ENCODE peak calls at places on chromosomes 2 and 18, in seven cellular contexts. D, E, H, N, Q, A and F are unnamed samples.

GRCh38 chr2:64291181-64291580 is 147.0 kb upstream of the PELI1 start:
- DNase-seq in D (peak; percentile 69), E (peak; percentile 92), H (no peak), N (no peak), Q (no peak), A (no peak), F (no peak)

GRCh38 chr2:62732262-62732777 is 26.8 kb downstream of the EHBP1 start:
- DNase-seq in D (no peak), E (no peak), H (no peak), N (no peak), Q (no peak), A (no peak), F (no peak)

GRCh38 chr2:219508444-219508734 is 5.9 kb upstream of the ASIC4 start:
- DNase-seq in D (no peak), E (no peak), H (no peak), N (no peak), Q (no peak), A (no peak), F (no peak)

GRCh38 chr18:36143391-36143790 is 13.7 kb downstream of the ELP2 start:
- DNase-seq in D (no peak), E (no peak), H (no peak), N (no peak), Q (no peak), A (no peak), F (no peak)

GRCh38 chr2:240426797-240427721 is 8.4 kb upstream of the GPC1 start:
- DNase-seq in D (peak; percentile 84), E (no peak), H (no peak), N (peak; percentile 63), Q (no peak), A (peak; percentile 74), F (no peak)

GRCh38 chr2:40511661-40512213 is 59.8 kb upstream of the SLC8A1 start:
- DNase-seq in D (peak; percentile 84), E (peak; percentile 2), H (no peak), N (no peak), Q (peak; percentile 8), A (peak; percentile 38), F (no peak)

GRCh38 chr2:86046985-86047384 is 58.7 kb downstream of the POLR1A start:
- DNase-seq in D (no peak), E (peak; percentile 70), H (no peak), N (no peak), Q (no peak), A (no peak), F (no peak)

GRCh38 chr2:218991674-218992168 is 1.5 kb downstream of the CRYBA2 start:
- DNase-seq in D (peak; percentile 19), E (peak; percentile 53), H (peak; percentile 67), N (peak; percentile 55), Q (peak; percentile 45), A (no peak), F (no peak)

GRCh38 chr18:2883137-2883671 is 36.4 kb downstream of the EMILIN2 start:
- DNase-seq in D (no peak), E (no peak), H (no peak), N (peak; percentile 84), Q (no peak), A (no peak), F (no peak)

GRCh38 chr2:95082479-95082878 is 39.1 kb downstream of the MRPS5 start:
- DNase-seq in D (no peak), E (peak; percentile 17), H (no peak), N (no peak), Q (no peak), A (no peak), F (no peak)

GRCh38 chr2:54409752-54410151 is 46.4 kb upstream of the SPTBN1 start:
- DNase-seq in D (no peak), E (no peak), H (no peak), N (no peak), Q (peak; percentile 52), A (no peak), F (no peak)

GRCh38 chr2:241218131-241219029 is 29.9 kb downstream of the ANO7 start:
- DNase-seq in D (no peak), E (peak; percentile 12), H (peak; percentile 85), N (peak; percentile 92), Q (peak; percentile 84), A (peak; percentile 54), F (no peak)

GRCh38 chr2:129275706-129276105 is 703.8 kb upstream of the RAB6C start:
- DNase-seq in D (no peak), E (peak; percentile 39), H (no peak), N (no peak), Q (no peak), A (no peak), F (no peak)

GRCh38 chr2:127637725-127638252 is 8.2 kb upstream of the GPR17 start:
- DNase-seq in D (peak; percentile 63), E (peak; percentile 50), H (peak; percentile 28), N (peak; percentile 88), Q (peak; percentile 82), A (no peak), F (no peak)

GRCh38 chr2:20430461-20431302 is 16.2 kb upstream of the RHOB start:
- DNase-seq in D (no peak), E (peak; percentile 78), H (no peak), N (no peak), Q (no peak), A (no peak), F (no peak)

GRCh38 chr2:149991576-149991975 is 404.0 kb upstream of the MMADHC start:
- DNase-seq in D (peak; percentile 54), E (peak; percentile 20), H (no peak), N (no peak), Q (no peak), A (no peak), F (no peak)

GRCh38 chr2:148930046-148930775 is 55.2 kb downstream of the KIF5C start:
- DNase-seq in D (no peak), E (no peak), H (peak; percentile 46), N (no peak), Q (no peak), A (no peak), F (no peak)

GRCh38 chr18:46289931-46290330 is 185.7 kb downstream of the HAUS1 start:
- DNase-seq in D (no peak), E (no peak), H (no peak), N (no peak), Q (no peak), A (no peak), F (no peak)

DNA sequence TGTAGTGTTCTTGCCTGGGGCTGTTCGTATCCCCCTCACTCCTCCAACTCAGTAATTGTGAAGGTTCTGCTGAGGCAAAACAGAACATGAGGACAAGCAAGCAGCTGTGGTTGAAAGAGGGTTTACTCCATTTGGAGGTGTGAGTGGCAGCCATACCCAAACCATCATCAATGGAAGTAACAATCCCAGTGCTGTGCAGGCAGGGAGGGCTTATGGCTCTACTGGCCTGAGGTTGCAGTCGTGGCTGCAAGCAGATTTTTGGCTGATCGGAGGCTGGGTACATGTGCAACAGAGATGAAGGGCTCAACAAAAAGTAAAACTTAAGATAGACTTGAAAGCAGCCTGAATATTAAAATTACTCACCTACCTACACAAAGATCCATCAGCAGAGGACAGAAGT is 13.2 kb downstream of the SRSF7 start:
- DNase-seq in D (no peak), E (no peak), H (no peak), N (no peak), Q (no peak), A (no peak), F (no peak)
- H3K36me3 ChIP-seq in D (peaks cover 10% of the 10 kb centered on the region), E (peaks cover 1% of the 10 kb centered on the region), H (peaks cover 9% of the 10 kb centered on the region), N (no peaks in the 10 kb centered on the region), Q (peaks cover 12% of the 10 kb centered on the region), A (no peaks in the 10 kb centered on the region), F (peaks cover 25% of the 10 kb centered on the region)

GRCh38 chr2:232405943-232406510 is 617 bp upstream of the ALPG start:
- DNase-seq in D (no peak), E (no peak), H (no peak), N (no peak), Q (no peak), A (no peak), F (no peak)
- H3K27ac ChIP-seq in D (no peak overlapping the region), E (no peak overlapping the region), H (no peak overlapping the region), N (no peak overlapping the region), Q (no peak overlapping the region), A (no peak overlapping the region), F (no peak overlapping the region)

GRCh38 chr2:84202166-84202565 is 256.9 kb downstream of the SUCLG1 start:
- DNase-seq in D (no peak), E (no peak), H (no peak), N (no peak), Q (no peak), A (no peak), F (no peak)
- H3K27me3 ChIP-seq in D (no peaks in the 10 kb centered on the region), E (peaks cover 3% of the 10 kb centered on the region), H (no peaks in the 10 kb centered on the region), N (no peaks in the 10 kb centered on the region), Q (no peaks in the 10 kb centered on the region), A (no peaks in the 10 kb centered on the region), F (no peaks in the 10 kb centered on the region)

DNA sequence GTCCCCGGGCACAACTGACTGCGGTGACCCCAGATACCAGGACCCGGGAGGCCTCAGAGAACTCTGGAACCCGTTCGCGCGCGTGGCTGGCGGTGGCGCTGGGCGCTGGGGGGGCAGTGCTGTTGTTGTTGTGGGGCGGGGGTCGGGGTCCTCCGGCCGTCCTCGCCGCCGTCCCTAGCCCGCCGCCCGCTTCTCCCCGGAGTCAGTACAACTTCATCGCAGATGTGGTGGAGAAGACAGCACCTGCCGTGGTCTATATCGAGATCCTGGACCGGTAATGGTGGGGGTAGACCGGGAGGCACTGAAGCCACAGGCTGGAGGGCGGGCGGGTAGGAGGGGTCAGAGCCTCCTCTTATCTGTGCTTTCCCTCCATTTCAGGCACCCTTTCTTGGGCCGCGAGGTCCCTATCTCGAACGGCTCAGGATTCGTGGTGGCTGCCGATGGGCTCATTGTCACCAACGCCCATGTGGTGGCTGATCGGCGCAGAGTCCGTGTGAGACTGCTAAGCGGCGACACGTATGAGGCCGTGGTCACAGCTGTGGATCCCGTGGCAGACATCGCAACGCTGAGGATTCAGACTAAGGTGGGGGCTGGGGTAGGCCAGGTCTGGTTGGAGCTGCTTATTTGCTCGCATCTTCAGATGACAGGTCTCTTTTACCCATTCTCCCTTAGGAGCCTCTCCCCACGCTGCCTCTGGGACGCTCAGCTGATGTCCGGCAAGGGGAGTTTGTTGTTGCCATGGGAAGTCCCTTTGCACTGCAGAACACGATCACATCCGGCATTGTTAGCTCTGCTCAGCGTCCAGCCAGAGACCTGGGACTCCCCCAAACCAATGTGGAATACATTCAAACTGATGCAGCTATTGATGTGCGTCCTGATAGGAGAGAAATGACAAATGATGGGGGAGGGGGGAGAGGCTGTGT is 767 bp downstream of the HTRA2 start:
- DNase-seq in D (no peak), E (peak; percentile 33), H (peak; percentile 53), N (peak; percentile 93), Q (peak; percentile 57), A (peak; percentile 37), F (no peak)
- H3K36me3 ChIP-seq in D (peaks cover 23% of the 10 kb centered on the region), E (peaks cover 17% of the 10 kb centered on the region), H (no peaks in the 10 kb centered on the region), N (no peaks in the 10 kb centered on the region), Q (peaks cover 11% of the 10 kb centered on the region), A (no peaks in the 10 kb centered on the region), F (peaks cover 42% of the 10 kb centered on the region)

GRCh38 chr2:181861379-181861778 is 30.2 kb upstream of the ITPRID2 start:
- DNase-seq in D (no peak), E (no peak), H (no peak), N (no peak), Q (peak; percentile 8), A (peak; percentile 73), F (no peak)
- H3K27ac ChIP-seq in D (no peak overlapping the region), E (no peak overlapping the region), H (no peak overlapping the region), N (no peak overlapping the region), Q (no peak overlapping the region), A (peak overlapping the region; percentile 88), F (no peak overlapping the region)